ENCODE peak calls at places on chromosomes 7 and 10, in nine cellular contexts. One of them, this sample, is unnamed.

GRCh38 chr7:96299496-96299895 is 22.4 kb downstream of the SLC25A13 start:
- DNase-seq in BJ: no peak
- DNase-seq in IMR-90: no peak
- DNase-seq in A549: no peak
- DNase-seq in lower lobe of right lung: no peak
- DNase-seq in A673: no peak
- DNase-seq in GM06990: no peak
- DNase-seq in HCT116: no peak
- DNase-seq in astrocyte of the spinal cord: no peak
- DNase-seq in this sample: no peak

GRCh38 chr10:117736655-117737054 is 194.1 kb downstream of the EMX2 start:
- DNase-seq in BJ: no peak
- DNase-seq in IMR-90: no peak
- DNase-seq in A549: peak
- DNase-seq in lower lobe of right lung: no peak
- DNase-seq in A673: no peak
- DNase-seq in GM06990: no peak
- DNase-seq in HCT116: peak
- DNase-seq in astrocyte of the spinal cord: no peak
- DNase-seq in this sample: no peak

GRCh38 chr7:29255839-29256782 is 61.5 kb downstream of the CHN2 start:
- DNase-seq in BJ: no peak
- DNase-seq in IMR-90: no peak
- DNase-seq in A549: no peak
- DNase-seq in lower lobe of right lung: no peak
- DNase-seq in A673: no peak
- DNase-seq in GM06990: no peak
- DNase-seq in HCT116: no peak
- DNase-seq in astrocyte of the spinal cord: no peak
- DNase-seq in this sample: peak

GRCh38 chr7:409344-410281 is 110.0 kb downstream of the PDGFA start:
- DNase-seq in BJ: no peak
- DNase-seq in IMR-90: no peak
- DNase-seq in A549: no peak
- DNase-seq in lower lobe of right lung: peak
- DNase-seq in A673: no peak
- DNase-seq in GM06990: no peak
- DNase-seq in HCT116: no peak
- DNase-seq in astrocyte of the spinal cord: no peak
- DNase-seq in this sample: no peak

GRCh38 chr10:49596836-49597235 is 13.3 kb upstream of the SLC18A3 start:
- DNase-seq in BJ: no peak
- DNase-seq in IMR-90: no peak
- DNase-seq in A549: no peak
- DNase-seq in lower lobe of right lung: no peak
- DNase-seq in A673: no peak
- DNase-seq in GM06990: no peak
- DNase-seq in HCT116: no peak
- DNase-seq in astrocyte of the spinal cord: no peak
- DNase-seq in this sample: no peak

GRCh38 chr10:74333174-74333573 is 182.2 kb downstream of the ADK start:
- DNase-seq in BJ: peak
- DNase-seq in IMR-90: peak
- DNase-seq in A549: no peak
- DNase-seq in lower lobe of right lung: no peak
- DNase-seq in A673: no peak
- DNase-seq in GM06990: no peak
- DNase-seq in HCT116: no peak
- DNase-seq in astrocyte of the spinal cord: peak
- DNase-seq in this sample: peak

GRCh38 chr10:12854988-12855387 is 146.5 kb downstream of the CCDC3 start:
- DNase-seq in BJ: no peak
- DNase-seq in IMR-90: no peak
- DNase-seq in A549: no peak
- DNase-seq in lower lobe of right lung: no peak
- DNase-seq in A673: no peak
- DNase-seq in GM06990: no peak
- DNase-seq in HCT116: no peak
- DNase-seq in astrocyte of the spinal cord: no peak
- DNase-seq in this sample: no peak

GRCh38 chr7:17069146-17069545 is 187.4 kb upstream of the AGR3 start:
- DNase-seq in BJ: no peak
- DNase-seq in IMR-90: no peak
- DNase-seq in A549: no peak
- DNase-seq in lower lobe of right lung: peak
- DNase-seq in A673: no peak
- DNase-seq in GM06990: no peak
- DNase-seq in HCT116: no peak
- DNase-seq in astrocyte of the spinal cord: no peak
- DNase-seq in this sample: no peak

GRCh38 chr10:53403688-53404087 is 631.1 kb upstream of the MBL2 start:
- DNase-seq in BJ: no peak
- DNase-seq in IMR-90: peak
- DNase-seq in A549: no peak
- DNase-seq in lower lobe of right lung: peak
- DNase-seq in A673: peak
- DNase-seq in GM06990: no peak
- DNase-seq in HCT116: no peak
- DNase-seq in astrocyte of the spinal cord: peak
- DNase-seq in this sample: peak

GRCh38 chr7:19108985-19109946 is 8.2 kb downstream of the TWIST1 start:
- DNase-seq in BJ: no peak
- DNase-seq in IMR-90: no peak
- DNase-seq in A549: no peak
- DNase-seq in lower lobe of right lung: no peak
- DNase-seq in A673: no peak
- DNase-seq in GM06990: no peak
- DNase-seq in HCT116: no peak
- DNase-seq in astrocyte of the spinal cord: no peak
- DNase-seq in this sample: no peak

GRCh38 chr10:61642073-61642637 is 20.6 kb upstream of the CABCOCO1 start:
- DNase-seq in BJ: no peak
- DNase-seq in IMR-90: no peak
- DNase-seq in A549: no peak
- DNase-seq in lower lobe of right lung: no peak
- DNase-seq in A673: no peak
- DNase-seq in GM06990: no peak
- DNase-seq in HCT116: no peak
- DNase-seq in astrocyte of the spinal cord: peak
- DNase-seq in this sample: no peak

GRCh38 chr10:5466451-5466996 is 32.8 kb downstream of the CALML5 start:
- DNase-seq in BJ: peak
- DNase-seq in IMR-90: peak
- DNase-seq in A549: no peak
- DNase-seq in lower lobe of right lung: peak
- DNase-seq in A673: no peak
- DNase-seq in GM06990: no peak
- DNase-seq in HCT116: no peak
- DNase-seq in astrocyte of the spinal cord: peak
- DNase-seq in this sample: peak

GRCh38 chr7:100472854-100473499 is 6.0 kb downstream of the TSC22D4 start:
- DNase-seq in BJ: no peak
- DNase-seq in IMR-90: peak
- DNase-seq in A549: no peak
- DNase-seq in lower lobe of right lung: no peak
- DNase-seq in A673: peak
- DNase-seq in GM06990: no peak
- DNase-seq in HCT116: no peak
- DNase-seq in astrocyte of the spinal cord: no peak
- DNase-seq in this sample: peak

GRCh38 chr10:21172774-21173432 is 275.8 kb upstream of the NEBL start:
- DNase-seq in BJ: no peak
- DNase-seq in IMR-90: no peak
- DNase-seq in A549: no peak
- DNase-seq in lower lobe of right lung: peak
- DNase-seq in A673: peak
- DNase-seq in GM06990: no peak
- DNase-seq in HCT116: no peak
- DNase-seq in astrocyte of the spinal cord: no peak
- DNase-seq in this sample: no peak

GRCh38 chr10:21175797-21176196 is 278.7 kb upstream of the NEBL start:
- DNase-seq in BJ: no peak
- DNase-seq in IMR-90: no peak
- DNase-seq in A549: no peak
- DNase-seq in lower lobe of right lung: no peak
- DNase-seq in A673: no peak
- DNase-seq in GM06990: no peak
- DNase-seq in HCT116: no peak
- DNase-seq in astrocyte of the spinal cord: no peak
- DNase-seq in this sample: no peak

GRCh38 chr10:21174670-21175495 is 277.8 kb upstream of the NEBL start:
- DNase-seq in BJ: no peak
- DNase-seq in IMR-90: no peak
- DNase-seq in A549: no peak
- DNase-seq in lower lobe of right lung: no peak
- DNase-seq in A673: peak
- DNase-seq in GM06990: no peak
- DNase-seq in HCT116: peak
- DNase-seq in astrocyte of the spinal cord: no peak
- DNase-seq in this sample: no peak

GRCh38 chr10:21173433-21173963 is 276.4 kb upstream of the NEBL start:
- DNase-seq in BJ: no peak
- DNase-seq in IMR-90: no peak
- DNase-seq in A549: no peak
- DNase-seq in lower lobe of right lung: peak
- DNase-seq in A673: peak
- DNase-seq in GM06990: peak
- DNase-seq in HCT116: no peak
- DNase-seq in astrocyte of the spinal cord: no peak
- DNase-seq in this sample: no peak

GRCh38 chr10:21173964-21174669 is 277.0 kb upstream of the NEBL start:
- DNase-seq in BJ: no peak
- DNase-seq in IMR-90: no peak
- DNase-seq in A549: peak
- DNase-seq in lower lobe of right lung: peak
- DNase-seq in A673: peak
- DNase-seq in GM06990: peak
- DNase-seq in HCT116: peak
- DNase-seq in astrocyte of the spinal cord: no peak
- DNase-seq in this sample: peak
- TF ChIP-seq CTCF in BJ: no peak
- TF ChIP-seq CTCF in IMR-90: no peak
- TF ChIP-seq CTCF in A549: peak
- TF ChIP-seq CTCF in lower lobe of right lung: no peak
- TF ChIP-seq CTCF in A673: no peak
- TF ChIP-seq CTCF in GM06990: no peak
- TF ChIP-seq CTCF in HCT116: no peak
- TF ChIP-seq CTCF in astrocyte of the spinal cord: no peak
- TF ChIP-seq CTCF in this sample: no peak

DNA sequence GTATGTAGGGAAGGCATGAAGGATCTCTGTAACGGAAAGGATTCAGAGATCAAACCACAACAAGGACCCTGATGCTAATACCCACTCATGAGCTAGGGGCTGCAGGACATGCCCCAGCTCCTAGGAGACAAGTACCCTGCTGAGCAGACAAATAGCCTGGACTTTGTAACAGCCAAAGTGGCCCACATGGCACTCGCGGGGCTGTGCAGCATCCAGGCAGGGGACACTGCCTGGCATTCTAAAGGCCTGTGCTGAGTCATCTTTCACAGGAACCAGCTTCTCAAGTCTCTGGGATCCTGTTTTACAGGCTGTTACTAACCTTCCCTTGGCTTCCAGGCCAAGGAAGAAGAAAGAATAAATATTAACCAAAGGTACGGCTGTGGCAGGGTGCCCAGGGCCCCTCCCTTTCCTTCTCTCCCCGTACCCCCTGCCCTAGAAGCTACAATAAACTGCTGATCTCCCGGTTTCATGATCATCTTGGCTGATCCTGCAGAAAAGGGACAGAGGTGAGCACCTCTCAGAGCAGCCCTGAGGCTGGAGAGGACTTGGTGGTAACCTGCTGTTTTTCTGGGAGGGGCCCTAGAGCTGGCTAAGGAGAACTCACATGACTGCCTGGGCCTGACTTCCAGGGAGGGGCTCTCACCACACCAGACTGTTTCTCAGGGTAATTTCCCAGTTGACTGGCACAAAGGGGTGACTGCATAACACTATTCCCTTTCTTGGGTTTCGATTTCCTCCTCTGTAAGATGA is 4.2 kb upstream of the RPEL1 start:
- DNase-seq in BJ: no peak
- DNase-seq in IMR-90: peak
- DNase-seq in A549: peak
- DNase-seq in lower lobe of right lung: peak
- DNase-seq in A673: peak
- DNase-seq in GM06990: no peak
- DNase-seq in HCT116: peak
- DNase-seq in astrocyte of the spinal cord: peak
- DNase-seq in this sample: peak
- H3K4me3 ChIP-seq in BJ: no peak
- H3K4me3 ChIP-seq in IMR-90: no peak
- H3K4me3 ChIP-seq in A549: peak
- H3K4me3 ChIP-seq in lower lobe of right lung: no peak
- H3K4me3 ChIP-seq in A673: no peak
- H3K4me3 ChIP-seq in GM06990: no peak
- H3K4me3 ChIP-seq in HCT116: peak
- H3K4me3 ChIP-seq in astrocyte of the spinal cord: no peak
- H3K4me3 ChIP-seq in this sample: no peak

DNA sequence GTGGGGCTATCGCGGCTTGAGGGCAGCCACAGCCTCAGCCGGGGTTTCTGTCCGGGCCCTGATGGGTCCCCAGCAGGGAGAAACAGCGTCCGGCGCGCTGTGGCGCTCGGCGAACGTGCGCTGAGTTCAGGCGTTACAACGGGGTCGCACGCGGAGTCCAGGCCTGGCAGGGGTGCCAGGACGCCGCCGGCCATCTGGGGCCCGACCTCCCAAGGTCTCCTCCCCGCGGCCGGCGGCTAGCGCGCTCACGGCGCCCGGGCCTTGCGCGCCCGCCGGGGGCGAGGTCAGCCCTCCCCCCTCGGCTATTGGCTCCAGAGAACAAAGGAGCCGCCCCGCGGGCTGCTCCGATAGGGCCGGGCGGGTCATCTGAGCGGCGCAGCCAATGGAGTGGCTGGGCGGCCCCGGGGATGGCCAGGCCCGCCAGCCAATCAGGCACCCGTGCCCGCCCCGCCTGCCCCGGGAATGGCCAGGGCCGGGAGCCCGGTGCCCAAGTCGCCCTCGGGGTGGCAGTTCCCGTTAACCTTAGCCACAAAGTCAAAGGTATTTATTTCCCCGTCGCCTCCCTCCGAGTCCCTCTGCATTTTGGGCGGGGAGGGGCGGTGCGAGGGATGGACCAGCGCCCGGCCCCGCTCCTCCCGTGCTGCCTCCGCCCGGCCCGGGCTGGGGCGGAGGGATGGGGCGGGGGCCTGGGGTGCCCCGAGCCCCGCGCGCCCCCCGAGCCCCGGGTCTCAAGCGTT is at the start of gene ZNF775:
- DNase-seq in BJ: peak
- DNase-seq in IMR-90: peak
- DNase-seq in A549: peak
- DNase-seq in lower lobe of right lung: peak
- DNase-seq in A673: peak
- DNase-seq in GM06990: peak
- DNase-seq in HCT116: peak
- DNase-seq in astrocyte of the spinal cord: peak
- DNase-seq in this sample: peak
- TF ChIP-seq CTCF in BJ: no peak
- TF ChIP-seq CTCF in IMR-90: no peak
- TF ChIP-seq CTCF in A549: no peak
- TF ChIP-seq CTCF in lower lobe of right lung: no peak
- TF ChIP-seq CTCF in A673: no peak
- TF ChIP-seq CTCF in GM06990: no peak
- TF ChIP-seq CTCF in HCT116: no peak
- TF ChIP-seq CTCF in astrocyte of the spinal cord: no peak
- TF ChIP-seq CTCF in this sample: no peak

GRCh38 chr7:34982371-34983019 is 54.8 kb downstream of the DPY19L1 start:
- DNase-seq in BJ: no peak
- DNase-seq in IMR-90: no peak
- DNase-seq in A549: no peak
- DNase-seq in lower lobe of right lung: no peak
- DNase-seq in A673: no peak
- DNase-seq in GM06990: no peak
- DNase-seq in HCT116: no peak
- DNase-seq in astrocyte of the spinal cord: no peak
- DNase-seq in this sample: no peak
- H3K4me3 ChIP-seq in BJ: no peak
- H3K4me3 ChIP-seq in IMR-90: no peak
- H3K4me3 ChIP-seq in A549: no peak
- H3K4me3 ChIP-seq in lower lobe of right lung: no peak
- H3K4me3 ChIP-seq in A673: no peak
- H3K4me3 ChIP-seq in GM06990: no peak
- H3K4me3 ChIP-seq in HCT116: no peak
- H3K4me3 ChIP-seq in astrocyte of the spinal cord: no peak
- H3K4me3 ChIP-seq in this sample: no peak

This sample was measured in fibroblast of pulmonary artery.